ENCODE peak calls at places on chromosomes 13 and 19, in four cellular contexts. X is Calu3; C is CD4-positive, alpha-beta memory T cell; Y is AG08396. H is an unnamed sample.

GRCh38 chr19:38532939-38533338 is 84.8 kb downstream of the MAP4K1 start:
- DNase-seq in X (no peak), C (no peak), Y (no peak), H (no peak)

GRCh38 chr13:23753523-23753922 is 135.7 kb downstream of the MIPEP start:
- DNase-seq in X (peak; percentile 41), C (no peak), Y (peak; percentile 31), H (no peak)

GRCh38 chr19:6710273-6711077 is 10.0 kb downstream of the C3 start:
- DNase-seq in X (no peak), C (no peak), Y (no peak), H (no peak)

GRCh38 chr19:41426952-41427646 is at the start of gene B3GNT8:
- DNase-seq in X (peak; percentile 24), C (peak; percentile 52), Y (peak; percentile 81), H (no peak)

GRCh38 chr13:93226623-93227279 is at the start of gene GPC6:
- DNase-seq in X (no peak), C (no peak), Y (peak; percentile 76), H (no peak)

GRCh38 chr13:45879666-45880065 is 28.1 kb upstream of the SIAH3 start:
- DNase-seq in X (peak; percentile 43), C (no peak), Y (no peak), H (no peak)

GRCh38 chr13:44921931-44922758 is 67.1 kb downstream of the NUFIP1 start:
- DNase-seq in X (peak; percentile 24), C (no peak), Y (peak; percentile 65), H (no peak)

GRCh38 chr13:32430018-32430747 is 2.3 kb upstream of the N4BP2L1 start:
- DNase-seq in X (no peak), C (no peak), Y (no peak), H (no peak)

GRCh38 chr19:13935765-13936486 is 2.3 kb downstream of the PODNL1 start:
- DNase-seq in X (no peak), C (no peak), Y (no peak), H (no peak)

GRCh38 chr19:38528213-38528755 is 89.5 kb downstream of the MAP4K1 start:
- DNase-seq in X (no peak), C (no peak), Y (no peak), H (no peak)

GRCh38 chr19:55443045-55443823 is at the start of gene SHISA7:
- DNase-seq in X (no peak), C (no peak), Y (no peak), H (no peak)

GRCh38 chr13:102900193-102900608 is 54.4 kb downstream of the ERCC5 start:
- DNase-seq in X (no peak), C (no peak), Y (no peak), H (no peak)

GRCh38 chr13:45350152-45350551 is 9.2 kb upstream of the TPT1 start:
- DNase-seq in X (no peak), C (no peak), Y (no peak), H (no peak)

GRCh38 chr19:39297931-39298634 is 1.9 kb downstream of the IFNL1 start:
- DNase-seq in X (no peak), C (peak; percentile 75), Y (no peak), H (no peak)

GRCh38 chr13:28218679-28219078 is 80.3 kb downstream of the PAN3 start:
- DNase-seq in X (no peak), C (no peak), Y (no peak), H (no peak)

GRCh38 chr13:79593611-79594275 is 112.8 kb downstream of the NDFIP2 start:
- DNase-seq in X (no peak), C (no peak), Y (no peak), H (no peak)

GRCh38 chr13:40433577-40433976 is 232.9 kb downstream of the FOXO1 start:
- DNase-seq in X (no peak), C (peak; percentile 50), Y (no peak), H (peak; percentile 64)

GRCh38 chr13:52954838-52955237 is 73.8 kb upstream of the OLFM4 start:
- DNase-seq in X (no peak), C (no peak), Y (no peak), H (no peak)

GRCh38 chr19:47036233-47036651 is 12.2 kb downstream of the TMEM160 start:
- DNase-seq in X (peak; percentile 47), C (no peak), Y (no peak), H (peak; percentile 13)

GRCh38 chr19:2083174-2083854 is 12.8 kb downstream of the MOB3A start:
- DNase-seq in X (no peak), C (peak; percentile 86), Y (no peak), H (no peak)

GRCh38 chr19:10206226-10206873 is 11.6 kb upstream of the DNMT1 start:
- DNase-seq in X (peak; percentile 70), C (no peak), Y (peak; percentile 35), H (no peak)

GRCh38 chr19:19548915-19549537 is 11.0 kb downstream of the CILP2 start:
- DNase-seq in X (no peak), C (peak; percentile 2), Y (no peak), H (no peak)

GRCh38 chr19:34220472-34221063 is 33.8 kb upstream of the GARRE1 start:
- DNase-seq in X (peak; percentile 78), C (peak; percentile 52), Y (peak; percentile 47), H (peak; percentile 45)

GRCh38 chr13:99312493-99312883 is 5.3 kb upstream of the GPR183 start:
- DNase-seq in X (no peak), C (peak; percentile 42), Y (peak; percentile 14), H (no peak)

GRCh38 chr13:106432636-106433035 is 102.8 kb downstream of the EFNB2 start:
- DNase-seq in X (no peak), C (no peak), Y (no peak), H (no peak)

GRCh38 chr19:46372901-46373572 is 26.1 kb downstream of the PPP5C start:
- DNase-seq in X (peak; percentile 41), C (no peak), Y (no peak), H (no peak)

GRCh38 chr19:13070425-13071140 is 32.1 kb downstream of the LYL1 start:
- DNase-seq in X (no peak), C (no peak), Y (no peak), H (no peak)

GRCh38 chr19:30897034-30897433 is 452.2 kb downstream of the TSHZ3 start:
- DNase-seq in X (no peak), C (no peak), Y (no peak), H (no peak)

GRCh38 chr13:66860868-66861447 is 369.2 kb downstream of the PCDH9 start:
- DNase-seq in X (no peak), C (no peak), Y (no peak), H (no peak)

GRCh38 chr19:55173717-55174409 is 6.2 kb downstream of the SYT5 start:
- DNase-seq in X (peak; percentile 94), C (no peak), Y (peak; percentile 93), H (no peak)

GRCh38 chr13:114071991-114072390 is 60.4 kb downstream of the RASA3 start:
- DNase-seq in X (no peak), C (peak; percentile 3), Y (no peak), H (no peak)

GRCh38 chr13:39100996-39101751 is 62.9 kb downstream of the NHLRC3 start:
- DNase-seq in X (no peak), C (no peak), Y (no peak), H (no peak)

GRCh38 chr19:41189425-41190065 is 3.5 kb upstream of the CYP2S1 start:
- DNase-seq in X (no peak), C (no peak), Y (no peak), H (no peak)

GRCh38 chr19:24073807-24074206 is 13.2 kb upstream of the ZNF254 start:
- DNase-seq in X (peak; percentile 21), C (no peak), Y (no peak), H (no peak)

GRCh38 chr19:41457241-41457640 is 14.3 kb downstream of the ERICH4 start:
- DNase-seq in X (no peak), C (no peak), Y (no peak), H (no peak)

GRCh38 chr13:42116225-42116624 is 67.8 kb downstream of the DGKH start:
- DNase-seq in X (no peak), C (no peak), Y (no peak), H (no peak)

GRCh38 chr19:2015611-2015950 is at the start of gene BTBD2:
- DNase-seq in X (peak; percentile 33), C (peak; percentile 58), Y (no peak), H (no peak)

H was measured in naive B cell.